ENCODE peak calls at places on chromosome 21, in six cellular contexts. X, Q, W, I, E and A are unnamed samples.

GRCh38 chr21:25625036-25625435 is 14.0 kb upstream of the JAM2 start:
- DNase-seq in X (no peak), Q (no peak), W (no peak), I (no peak), E (no peak), A (no peak)

GRCh38 chr21:38470762-38471161 is 27.5 kb downstream of the ERG start:
- DNase-seq in X (no peak), Q (no peak), W (peak), I (no peak), E (no peak), A (no peak)

GRCh38 chr21:27406297-27407009 is 439.6 kb upstream of the ADAMTS5 start:
- DNase-seq in X (no peak), Q (no peak), W (peak), I (no peak), E (no peak), A (no peak)

GRCh38 chr21:26909972-26910371 is 56.9 kb downstream of the ADAMTS5 start:
- DNase-seq in X (no peak), Q (no peak), W (peak), I (no peak), E (peak), A (no peak)

GRCh38 chr21:17925000-17925610 is 105.9 kb upstream of the C21orf91 start:
- DNase-seq in X (peak), Q (no peak), W (peak), I (no peak), E (peak), A (peak)

GRCh38 chr21:15121655-15122120 is 56.9 kb upstream of the NRIP1 start:
- DNase-seq in X (no peak), Q (no peak), W (no peak), I (no peak), E (no peak), A (no peak)

GRCh38 chr21:26093094-26093493 is 77.5 kb downstream of the APP start:
- DNase-seq in X (no peak), Q (no peak), W (peak), I (no peak), E (no peak), A (no peak)

GRCh38 chr21:25790122-25790951 is 55.6 kb downstream of the GABPA start:
- DNase-seq in X (no peak), Q (no peak), W (peak), I (no peak), E (peak), A (no peak)

GRCh38 chr21:27734146-27734545 is 767.3 kb upstream of the ADAMTS5 start:
- DNase-seq in X (no peak), Q (no peak), W (peak), I (no peak), E (no peak), A (no peak)

GRCh38 chr21:44300262-44300959 is 558 bp downstream of the PFKL start:
- DNase-seq in X (peak), Q (peak), W (peak), I (peak), E (peak), A (peak)

GRCh38 chr21:35743571-35743970 is 316.8 kb downstream of the SETD4 start:
- DNase-seq in X (no peak), Q (no peak), W (peak), I (no peak), E (no peak), A (no peak)

GRCh38 chr21:26965567-26966359 is 1.1 kb downstream of the ADAMTS5 start:
- DNase-seq in X (no peak), Q (peak), W (peak), I (peak), E (peak), A (no peak)

GRCh38 chr21:37072988-37073416 is at the start of the genes PIGP and TTC3:
- DNase-seq in X (peak), Q (peak), W (peak), I (peak), E (peak), A (peak)

GRCh38 chr21:35732788-35733187 is 327.5 kb downstream of the SETD4 start:
- DNase-seq in X (no peak), Q (no peak), W (no peak), I (no peak), E (no peak), A (no peak)

GRCh38 chr21:42113926-42114409 is 42.9 kb downstream of the UMODL1 start:
- DNase-seq in X (no peak), Q (peak), W (peak), I (no peak), E (no peak), A (no peak)

GRCh38 chr21:44666401-44667320 is at the start of gene KRTAP12-2:
- DNase-seq in X (no peak), Q (no peak), W (no peak), I (no peak), E (no peak), A (no peak)

GRCh38 chr21:36783612-36784383 is 84.9 kb downstream of the SIM2 start:
- DNase-seq in X (no peak), Q (no peak), W (peak), I (no peak), E (no peak), A (no peak)

GRCh38 chr21:44459712-44460440 is 4.6 kb downstream of the LRRC3 start:
- DNase-seq in X (no peak), Q (no peak), W (no peak), I (no peak), E (no peak), A (no peak)

GRCh38 chr21:17159697-17160096 is 353.1 kb upstream of the CXADR start:
- DNase-seq in X (no peak), Q (no peak), W (no peak), I (no peak), E (peak), A (no peak)

GRCh38 chr21:44375281-44375651 is 21.8 kb downstream of the TRPM2 start:
- DNase-seq in X (no peak), Q (peak), W (no peak), I (no peak), E (no peak), A (no peak)

GRCh38 chr21:34813266-34813886 is 144.6 kb downstream of the CLIC6 start:
- DNase-seq in X (no peak), Q (no peak), W (peak), I (no peak), E (no peak), A (no peak)

GRCh38 chr21:42081138-42081537 is 10.0 kb downstream of the UMODL1 start:
- DNase-seq in X (no peak), Q (no peak), W (no peak), I (no peak), E (no peak), A (no peak)

GRCh38 chr21:41810597-41810932 is 43.7 kb upstream of the RIPK4 start:
- DNase-seq in X (no peak), Q (no peak), W (no peak), I (no peak), E (no peak), A (no peak)

GRCh38 chr21:24163539-24163938 is 1443.7 kb downstream of the MRPL39 start:
- DNase-seq in X (no peak), Q (no peak), W (no peak), I (no peak), E (no peak), A (no peak)

GRCh38 chr21:15006594-15007230 is 58.1 kb downstream of the NRIP1 start:
- DNase-seq in X (no peak), Q (no peak), W (no peak), I (no peak), E (no peak), A (no peak)

GRCh38 chr21:37564924-37565529 is 198.5 kb downstream of the DYRK1A start:
- DNase-seq in X (no peak), Q (no peak), W (peak), I (no peak), E (no peak), A (no peak)

GRCh38 chr21:43869486-43870325 is 4.7 kb downstream of the AGPAT3 start:
- DNase-seq in X (no peak), Q (no peak), W (no peak), I (no peak), E (no peak), A (no peak)

GRCh38 chr21:22885079-22885478 is 1886.9 kb downstream of the NCAM2 start:
- DNase-seq in X (no peak), Q (no peak), W (no peak), I (no peak), E (no peak), A (no peak)